ENCODE peak calls at places on chromosomes 12 and 14, in six cellular contexts. One of them, this sample, is unnamed.
A peak's percentile ranks its signal among the peaks of the same experiment; 100 is the strongest.

GRCh38 chr14:23631702-23632460 is 4.3 kb upstream of the DHRS2 start:
- DNase-seq in neuronal stem cell: peak; percentile 84
- DNase-seq in CD8-positive, alpha-beta memory T cell: peak; percentile 67
- DNase-seq in stomach: peak; percentile 76
- DNase-seq in A549: peak; percentile 73
- DNase-seq in pancreas: peak; percentile 83
- DNase-seq in this sample: no peak

GRCh38 chr14:77364146-77364545 is 12.7 kb downstream of the TMED8 start:
- DNase-seq in stomach: no peak
- DNase-seq in CD8-positive, alpha-beta memory T cell: no peak
- DNase-seq in A549: no peak
- DNase-seq in pancreas: no peak
- DNase-seq in neuronal stem cell: no peak
- DNase-seq in this sample: no peak

GRCh38 chr14:64506751-64507150 is 2.2 kb downstream of the ZBTB1 start:
- DNase-seq in pancreas: no peak
- DNase-seq in neuronal stem cell: no peak
- DNase-seq in CD8-positive, alpha-beta memory T cell: no peak
- DNase-seq in A549: no peak
- DNase-seq in stomach: no peak
- DNase-seq in this sample: no peak

GRCh38 chr12:6181166-6181565 is 19.0 kb upstream of the CD9 start:
- DNase-seq in CD8-positive, alpha-beta memory T cell: no peak
- DNase-seq in A549: no peak
- DNase-seq in pancreas: no peak
- DNase-seq in neuronal stem cell: no peak
- DNase-seq in stomach: no peak
- DNase-seq in this sample: no peak

GRCh38 chr14:20477211-20477876 is 8.1 kb downstream of the PNP start:
- DNase-seq in stomach: peak; percentile 73
- DNase-seq in A549: no peak
- DNase-seq in neuronal stem cell: no peak
- DNase-seq in CD8-positive, alpha-beta memory T cell: peak; percentile 56
- DNase-seq in pancreas: no peak
- DNase-seq in this sample: no peak

GRCh38 chr14:93976477-93977057 is at the start of gene ASB2:
- DNase-seq in CD8-positive, alpha-beta memory T cell: no peak
- DNase-seq in stomach: no peak
- DNase-seq in A549: no peak
- DNase-seq in pancreas: no peak
- DNase-seq in neuronal stem cell: no peak
- DNase-seq in this sample: no peak

GRCh38 chr14:75523771-75524171 is 1.5 kb downstream of the BATF start:
- DNase-seq in neuronal stem cell: no peak
- DNase-seq in CD8-positive, alpha-beta memory T cell: no peak
- DNase-seq in pancreas: no peak
- DNase-seq in A549: no peak
- DNase-seq in stomach: no peak
- DNase-seq in this sample: no peak

GRCh38 chr12:90090929-90091651 is 382.5 kb upstream of the ATP2B1 start:
- DNase-seq in pancreas: no peak
- DNase-seq in neuronal stem cell: peak; percentile 41
- DNase-seq in CD8-positive, alpha-beta memory T cell: no peak
- DNase-seq in stomach: peak; percentile 28
- DNase-seq in A549: peak; percentile 97
- DNase-seq in this sample: peak; percentile 76

GRCh38 chr12:20946732-20947131 is 136.2 kb downstream of the SLCO1B3 start:
- DNase-seq in pancreas: peak; percentile 38
- DNase-seq in A549: peak; percentile 51
- DNase-seq in stomach: no peak
- DNase-seq in CD8-positive, alpha-beta memory T cell: no peak
- DNase-seq in neuronal stem cell: no peak
- DNase-seq in this sample: peak; percentile 63

GRCh38 chr14:58947816-58948440 is 240.5 kb upstream of the DAAM1 start:
- DNase-seq in stomach: no peak
- DNase-seq in CD8-positive, alpha-beta memory T cell: no peak
- DNase-seq in neuronal stem cell: no peak
- DNase-seq in A549: peak; percentile 37
- DNase-seq in pancreas: no peak
- DNase-seq in this sample: no peak

GRCh38 chr12:1635656-1636055 is 6.6 kb downstream of the WNT5B start:
- DNase-seq in neuronal stem cell: no peak
- DNase-seq in CD8-positive, alpha-beta memory T cell: no peak
- DNase-seq in A549: no peak
- DNase-seq in stomach: no peak
- DNase-seq in pancreas: no peak
- DNase-seq in this sample: no peak

GRCh38 chr12:32033411-32033810 is 73.2 kb upstream of the BICD1 start:
- DNase-seq in neuronal stem cell: no peak
- DNase-seq in stomach: no peak
- DNase-seq in pancreas: no peak
- DNase-seq in A549: no peak
- DNase-seq in CD8-positive, alpha-beta memory T cell: no peak
- DNase-seq in this sample: no peak

GRCh38 chr14:43887523-43887922 is 619.6 kb downstream of the FSCB start:
- DNase-seq in stomach: no peak
- DNase-seq in neuronal stem cell: no peak
- DNase-seq in A549: no peak
- DNase-seq in CD8-positive, alpha-beta memory T cell: no peak
- DNase-seq in pancreas: no peak
- DNase-seq in this sample: no peak

GRCh38 chr14:77659822-77660221 is 43.4 kb upstream of the SPTLC2 start:
- DNase-seq in stomach: no peak
- DNase-seq in A549: no peak
- DNase-seq in neuronal stem cell: no peak
- DNase-seq in pancreas: no peak
- DNase-seq in CD8-positive, alpha-beta memory T cell: no peak
- DNase-seq in this sample: no peak

GRCh38 chr12:26471560-26471959 is 276.2 kb downstream of the SSPN start:
- DNase-seq in stomach: no peak
- DNase-seq in pancreas: peak; percentile 18
- DNase-seq in A549: no peak
- DNase-seq in neuronal stem cell: no peak
- DNase-seq in CD8-positive, alpha-beta memory T cell: no peak
- DNase-seq in this sample: no peak

GRCh38 chr12:16155938-16156337 is 121.5 kb downstream of the SLC15A5 start:
- DNase-seq in CD8-positive, alpha-beta memory T cell: no peak
- DNase-seq in neuronal stem cell: no peak
- DNase-seq in A549: no peak
- DNase-seq in pancreas: no peak
- DNase-seq in stomach: no peak
- DNase-seq in this sample: no peak

GRCh38 chr12:53484686-53485567 is 14.3 kb downstream of the MAP3K12 start:
- DNase-seq in neuronal stem cell: no peak
- DNase-seq in pancreas: no peak
- DNase-seq in stomach: no peak
- DNase-seq in CD8-positive, alpha-beta memory T cell: no peak
- DNase-seq in A549: no peak
- DNase-seq in this sample: no peak

GRCh38 chr12:52496590-52497071 is 3.6 kb upstream of the KRT6A start:
- DNase-seq in stomach: no peak
- DNase-seq in neuronal stem cell: peak; percentile 12
- DNase-seq in A549: peak; percentile 62
- DNase-seq in CD8-positive, alpha-beta memory T cell: no peak
- DNase-seq in pancreas: no peak
- DNase-seq in this sample: peak; percentile 53

GRCh38 chr14:34682787-34683321 is 31.5 kb downstream of the CFL2 start:
- DNase-seq in neuronal stem cell: no peak
- DNase-seq in A549: no peak
- DNase-seq in CD8-positive, alpha-beta memory T cell: no peak
- DNase-seq in pancreas: no peak
- DNase-seq in stomach: no peak
- DNase-seq in this sample: no peak

GRCh38 chr14:103361868-103362267 is 23.3 kb upstream of the MARK3 start:
- DNase-seq in neuronal stem cell: no peak
- DNase-seq in stomach: no peak
- DNase-seq in CD8-positive, alpha-beta memory T cell: no peak
- DNase-seq in A549: peak; percentile 83
- DNase-seq in pancreas: no peak
- DNase-seq in this sample: no peak

GRCh38 chr14:40347675-40348074 is 915.4 kb upstream of the FBXO33 start:
- DNase-seq in neuronal stem cell: no peak
- DNase-seq in stomach: no peak
- DNase-seq in A549: no peak
- DNase-seq in pancreas: no peak
- DNase-seq in CD8-positive, alpha-beta memory T cell: no peak
- DNase-seq in this sample: no peak

GRCh38 chr12:111597731-111598636 is 1.1 kb downstream of the ATXN2 start:
- DNase-seq in CD8-positive, alpha-beta memory T cell: peak; percentile 51
- DNase-seq in neuronal stem cell: peak; percentile 45
- DNase-seq in stomach: peak; percentile 60
- DNase-seq in pancreas: peak; percentile 57
- DNase-seq in A549: peak; percentile 52
- DNase-seq in this sample: peak; percentile 65

GRCh38 chr12:12331896-12332295 is 18.1 kb downstream of the MANSC1 start:
- DNase-seq in neuronal stem cell: no peak
- DNase-seq in CD8-positive, alpha-beta memory T cell: no peak
- DNase-seq in stomach: no peak
- DNase-seq in A549: no peak
- DNase-seq in pancreas: peak; percentile 43
- DNase-seq in this sample: peak; percentile 61

DNA sequence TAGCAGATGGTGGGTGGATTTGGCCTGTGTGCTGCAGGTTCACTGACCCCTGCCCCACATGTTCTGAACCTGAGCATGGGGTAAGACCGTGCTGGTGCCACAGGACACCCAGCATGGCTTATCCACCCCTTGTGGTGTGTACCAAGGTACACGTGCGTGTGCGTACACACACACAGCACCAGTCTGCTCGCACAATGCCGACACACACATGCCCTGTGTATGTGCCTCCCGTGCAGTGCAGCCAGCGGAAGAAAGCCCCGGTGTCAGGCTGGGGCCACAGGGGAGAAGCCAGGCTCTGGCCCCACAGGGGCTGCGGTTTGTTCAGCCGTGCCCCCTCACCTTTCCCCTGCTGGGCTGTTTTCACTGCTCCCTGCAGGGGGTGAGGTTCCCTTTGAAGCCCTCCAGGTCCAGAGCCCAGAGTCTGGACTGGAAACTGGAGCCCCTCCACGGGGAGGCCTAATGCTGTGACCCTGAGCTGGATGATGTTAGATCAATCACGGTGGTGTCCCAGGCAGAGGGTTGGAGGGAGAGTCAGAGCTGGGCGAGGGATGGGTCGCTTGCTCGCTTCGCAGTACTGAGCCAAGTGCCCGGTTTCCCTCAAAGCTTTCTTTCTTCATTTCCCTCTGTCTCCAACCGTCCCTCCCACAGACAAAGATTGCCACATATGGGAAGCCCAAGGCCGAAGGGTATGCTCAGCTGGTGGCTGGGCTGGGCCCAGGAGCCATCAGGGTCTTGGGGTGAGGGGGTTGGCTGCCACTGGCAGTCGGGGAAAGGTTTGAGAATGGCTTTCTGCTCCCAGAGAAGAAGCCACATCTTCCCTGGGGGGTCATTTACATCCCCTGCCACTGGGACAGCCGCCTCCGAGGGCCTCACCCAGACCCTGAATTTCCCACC is 6.2 kb downstream of the DTX1 start:
- DNase-seq in pancreas: no peak
- DNase-seq in A549: no peak
- DNase-seq in neuronal stem cell: peak; percentile 24
- DNase-seq in stomach: no peak
- DNase-seq in CD8-positive, alpha-beta memory T cell: no peak
- DNase-seq in this sample: no peak
- H3K4me1 ChIP-seq in pancreas: no peaks in the 10 kb centered on the region
- H3K4me1 ChIP-seq in A549: no peaks in the 10 kb centered on the region
- H3K4me1 ChIP-seq in neuronal stem cell: peaks cover 9% of the 10 kb centered on the region
- H3K4me1 ChIP-seq in stomach: peaks cover 10% of the 10 kb centered on the region
- H3K4me1 ChIP-seq in CD8-positive, alpha-beta memory T cell: peaks cover 28% of the 10 kb centered on the region
- H3K4me1 ChIP-seq in this sample: no peaks in the 10 kb centered on the region

DNA sequence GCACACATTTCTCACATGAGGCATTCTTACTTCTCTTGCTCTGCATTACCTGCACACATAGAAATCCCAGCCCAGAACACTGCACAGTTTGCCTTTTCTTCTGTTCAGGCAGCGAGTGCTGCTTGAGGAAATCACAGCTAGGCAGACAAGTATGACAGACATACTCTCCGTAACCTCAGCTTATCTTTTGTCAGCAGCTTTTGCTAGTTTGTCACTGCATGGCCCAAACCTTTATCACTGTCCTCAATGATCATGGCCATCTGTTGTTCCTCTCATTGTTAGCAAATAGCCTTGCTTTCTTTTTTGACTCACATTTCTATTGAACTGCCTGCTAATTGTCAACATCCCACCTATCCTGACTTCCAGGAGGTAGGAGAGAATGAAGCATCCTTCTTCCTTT is 5.3 kb downstream of the ZNF10 start:
- DNase-seq in CD8-positive, alpha-beta memory T cell: no peak
- DNase-seq in stomach: no peak
- DNase-seq in A549: no peak
- DNase-seq in pancreas: no peak
- DNase-seq in neuronal stem cell: no peak
- DNase-seq in this sample: no peak
- H3K9me3 ChIP-seq in CD8-positive, alpha-beta memory T cell: peaks cover 50% of the 10 kb centered on the region
- H3K9me3 ChIP-seq in stomach: peaks cover 89% of the 10 kb centered on the region
- H3K9me3 ChIP-seq in A549: peaks cover 94% of the 10 kb centered on the region
- H3K9me3 ChIP-seq in pancreas: peaks cover 4% of the 10 kb centered on the region
- H3K9me3 ChIP-seq in neuronal stem cell: peaks cover 52% of the 10 kb centered on the region
- H3K9me3 ChIP-seq in this sample: peaks cover 13% of the 10 kb centered on the region

DNA sequence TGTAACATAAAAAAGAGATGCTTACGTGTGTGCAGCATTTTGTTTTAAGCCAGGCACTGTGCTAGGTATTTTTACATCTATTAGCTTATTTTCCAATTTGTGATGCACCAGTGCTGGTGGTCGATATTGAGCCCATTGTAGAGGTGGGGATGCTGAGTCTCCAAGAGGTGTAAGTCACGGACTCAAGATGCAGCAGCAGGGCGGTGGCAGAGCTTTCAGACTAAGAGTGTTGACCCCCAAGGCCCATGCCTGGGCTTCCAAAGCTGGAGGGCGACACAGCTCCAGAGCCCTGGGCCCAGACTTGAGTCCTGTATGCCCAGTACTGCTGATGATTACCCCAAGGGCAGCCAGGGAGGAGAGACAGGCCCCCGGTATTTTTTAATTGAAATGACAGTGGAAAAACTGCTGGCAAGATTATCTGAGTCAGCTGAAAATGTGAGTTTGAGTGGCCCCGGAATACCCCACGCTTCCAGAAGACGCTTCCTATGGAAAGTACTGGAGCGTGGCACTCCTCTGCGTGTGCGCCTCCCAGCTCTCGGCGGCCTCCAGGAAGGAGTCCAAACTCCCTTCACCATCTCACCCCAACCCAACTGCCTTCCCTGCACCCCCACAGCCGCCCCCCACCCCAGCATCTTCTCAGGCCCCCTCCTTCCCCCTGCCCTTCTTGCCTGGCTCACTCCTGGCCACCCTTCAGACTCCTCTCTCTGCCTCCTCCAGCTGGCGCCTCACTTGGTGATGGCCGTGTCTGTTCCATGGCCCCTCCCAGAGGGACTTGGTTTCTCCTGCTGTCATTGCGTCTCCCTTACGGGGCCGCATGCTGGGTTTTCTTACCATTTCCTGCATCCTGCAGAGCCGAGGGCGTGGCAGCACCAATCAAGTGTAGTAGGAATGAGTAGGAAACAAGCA is 40.7 kb downstream of the ELK3 start:
- DNase-seq in CD8-positive, alpha-beta memory T cell: no peak
- DNase-seq in neuronal stem cell: no peak
- DNase-seq in pancreas: no peak
- DNase-seq in A549: no peak
- DNase-seq in stomach: no peak
- DNase-seq in this sample: no peak
- H3K4me1 ChIP-seq in CD8-positive, alpha-beta memory T cell: peaks cover 36% of the 10 kb centered on the region
- H3K4me1 ChIP-seq in neuronal stem cell: peaks cover 3% of the 10 kb centered on the region
- H3K4me1 ChIP-seq in pancreas: no peaks in the 10 kb centered on the region
- H3K4me1 ChIP-seq in A549: peaks cover 7% of the 10 kb centered on the region
- H3K4me1 ChIP-seq in stomach: peaks cover 69% of the 10 kb centered on the region
- H3K4me1 ChIP-seq in this sample: no peaks in the 10 kb centered on the region

GRCh38 chr12:132948146-132949066 is 7.7 kb downstream of the ZNF605 start:
- DNase-seq in neuronal stem cell: no peak
- DNase-seq in A549: no peak
- DNase-seq in stomach: no peak
- DNase-seq in pancreas: no peak
- DNase-seq in CD8-positive, alpha-beta memory T cell: no peak
- DNase-seq in this sample: no peak
- H3K9me3 ChIP-seq in neuronal stem cell: peaks cover 59% of the 10 kb centered on the region
- H3K9me3 ChIP-seq in A549: peaks cover 96% of the 10 kb centered on the region
- H3K9me3 ChIP-seq in stomach: peaks cover 100% of the 10 kb centered on the region
- H3K9me3 ChIP-seq in pancreas: no peaks in the 10 kb centered on the region
- H3K9me3 ChIP-seq in CD8-positive, alpha-beta memory T cell: no peaks in the 10 kb centered on the region
- H3K9me3 ChIP-seq in this sample: peaks cover 33% of the 10 kb centered on the region

This sample was measured in Caco-2.